ENCODE peak calls at places on chromosome 15, in five cellular contexts. L is neural crest cell, W is HT1080, A is left cardiac atrium, X is kidney tubule cell. M is an unnamed sample.

GRCh38 chr15:59339252-59339672 is 33.4 kb downstream of the MYO1E start:
- DNase-seq in W (no peak), A (no peak), L (no peak), X (peak), M (no peak)

GRCh38 chr15:76003364-76003763 is 8.9 kb downstream of the NRG4 start:
- DNase-seq in W (no peak), L (no peak), X (no peak), A (no peak), M (no peak)

GRCh38 chr15:32802296-32802936 is 84.6 kb downstream of the GREM1 start:
- DNase-seq in W (peak), A (no peak), X (no peak), L (no peak), M (no peak)

GRCh38 chr15:92938387-92938786 is 38.3 kb downstream of the CHD2 start:
- DNase-seq in X (no peak), A (no peak), L (no peak), W (no peak), M (no peak)

GRCh38 chr15:66285462-66286280 is 7.7 kb upstream of the DIS3L start:
- DNase-seq in W (peak), X (no peak), A (no peak), L (no peak), M (no peak)

GRCh38 chr15:80976851-80977250 is 12.8 kb downstream of the MESD start:
- DNase-seq in W (no peak), A (no peak), L (no peak), X (no peak), M (no peak)

GRCh38 chr15:78306176-78306774 is 6.9 kb upstream of the SKIC8 start:
- DNase-seq in X (peak), A (no peak), L (no peak), W (peak), M (no peak)

GRCh38 chr15:101188517-101189340 is 63.1 kb downstream of the CHSY1 start:
- DNase-seq in A (peak), X (peak), L (no peak), W (peak), M (no peak)

GRCh38 chr15:74399511-74400312 is 32.3 kb upstream of the CYP11A1 start:
- DNase-seq in W (peak), L (no peak), X (peak), A (no peak), M (peak)

GRCh38 chr15:91102546-91103330 is 2.7 kb downstream of the SV2B start:
- DNase-seq in A (no peak), X (no peak), W (no peak), L (no peak), M (no peak)

GRCh38 chr15:62360286-62360685 is 195.2 kb upstream of the C2CD4B start:
- DNase-seq in A (no peak), X (no peak), W (no peak), L (no peak), M (no peak)

GRCh38 chr15:92623435-92623834 is 32.1 kb downstream of the FAM174B start:
- DNase-seq in A (no peak), X (no peak), L (no peak), W (no peak), M (no peak)

GRCh38 chr15:90868261-90868689 is at the start of gene FURIN:
- DNase-seq in L (no peak), W (no peak), X (no peak), A (no peak), M (no peak)

GRCh38 chr15:59384507-59384906 is 11.8 kb upstream of the MYO1E start:
- DNase-seq in W (no peak), L (no peak), A (no peak), X (no peak), M (no peak)